ENCODE peak calls at places on chromosomes 3 and 15, in seven cellular contexts. One of them, this sample, is unnamed.
A peak's percentile ranks its signal among the peaks of the same experiment; 100 is the strongest.

GRCh38 chr15:34514251-34514760 is 69.1 kb downstream of the GOLGA8B start:
- DNase-seq in AG04450: no peak
- DNase-seq in ascending aorta: no peak
- DNase-seq in astrocyte: no peak
- DNase-seq in cardiac fibroblast: no peak
- DNase-seq in Panc1: no peak
- DNase-seq in CD14-positive monocyte: no peak
- DNase-seq in this sample: peak; percentile 67

GRCh38 chr15:31145271-31145911 is 43.9 kb upstream of the TRPM1 start:
- DNase-seq in Panc1: no peak
- DNase-seq in cardiac fibroblast: peak; percentile 29
- DNase-seq in CD14-positive monocyte: no peak
- DNase-seq in astrocyte: peak; percentile 15
- DNase-seq in AG04450: no peak
- DNase-seq in ascending aorta: no peak
- DNase-seq in this sample: no peak

GRCh38 chr3:115885621-115886020 is 262.3 kb downstream of the GAP43 start:
- DNase-seq in ascending aorta: no peak
- DNase-seq in astrocyte: peak; percentile 3
- DNase-seq in CD14-positive monocyte: no peak
- DNase-seq in AG04450: no peak
- DNase-seq in Panc1: no peak
- DNase-seq in cardiac fibroblast: peak; percentile 14
- DNase-seq in this sample: peak; percentile 23

GRCh38 chr3:23811117-23811487 is 5.3 kb downstream of the UBE2E1 start:
- DNase-seq in astrocyte: no peak
- DNase-seq in Panc1: no peak
- DNase-seq in CD14-positive monocyte: no peak
- DNase-seq in ascending aorta: no peak
- DNase-seq in cardiac fibroblast: peak; percentile 23
- DNase-seq in AG04450: no peak
- DNase-seq in this sample: no peak

GRCh38 chr3:197465996-197466549 is 89.7 kb downstream of the BDH1 start:
- DNase-seq in Panc1: no peak
- DNase-seq in CD14-positive monocyte: no peak
- DNase-seq in ascending aorta: no peak
- DNase-seq in cardiac fibroblast: peak; percentile 91
- DNase-seq in AG04450: no peak
- DNase-seq in astrocyte: peak; percentile 85
- DNase-seq in this sample: no peak

GRCh38 chr15:90059208-90059985 is 42.9 kb downstream of the IDH2 start:
- DNase-seq in Panc1: no peak
- DNase-seq in cardiac fibroblast: no peak
- DNase-seq in AG04450: no peak
- DNase-seq in ascending aorta: peak; percentile 85
- DNase-seq in astrocyte: no peak
- DNase-seq in CD14-positive monocyte: peak; percentile 98
- DNase-seq in this sample: no peak

GRCh38 chr3:37310666-37311050 is 136.3 kb upstream of the LRRFIP2 start:
- DNase-seq in AG04450: no peak
- DNase-seq in Panc1: no peak
- DNase-seq in ascending aorta: no peak
- DNase-seq in astrocyte: peak; percentile 47
- DNase-seq in CD14-positive monocyte: no peak
- DNase-seq in cardiac fibroblast: peak; percentile 22
- DNase-seq in this sample: no peak

GRCh38 chr3:17801131-17801530 is 58.7 kb upstream of the TBC1D5 start:
- DNase-seq in ascending aorta: no peak
- DNase-seq in astrocyte: no peak
- DNase-seq in CD14-positive monocyte: no peak
- DNase-seq in cardiac fibroblast: no peak
- DNase-seq in AG04450: no peak
- DNase-seq in Panc1: no peak
- DNase-seq in this sample: no peak

GRCh38 chr3:111796566-111796965 is 62.5 kb upstream of the PHLDB2 start:
- DNase-seq in AG04450: no peak
- DNase-seq in CD14-positive monocyte: no peak
- DNase-seq in astrocyte: no peak
- DNase-seq in Panc1: no peak
- DNase-seq in ascending aorta: no peak
- DNase-seq in cardiac fibroblast: no peak
- DNase-seq in this sample: no peak

GRCh38 chr3:59499954-59500353 is 450.1 kb upstream of the CFAP20DC start:
- DNase-seq in cardiac fibroblast: no peak
- DNase-seq in CD14-positive monocyte: no peak
- DNase-seq in AG04450: no peak
- DNase-seq in ascending aorta: no peak
- DNase-seq in astrocyte: no peak
- DNase-seq in Panc1: no peak
- DNase-seq in this sample: no peak
- TF ChIP-seq CTCF in cardiac fibroblast: no peak
- TF ChIP-seq CTCF in CD14-positive monocyte: no peak
- TF ChIP-seq CTCF in AG04450: no peak
- TF ChIP-seq CTCF in ascending aorta: no peak
- TF ChIP-seq CTCF in astrocyte: no peak
- TF ChIP-seq CTCF in Panc1: no peak
- TF ChIP-seq CTCF in this sample: no peak

DNA sequence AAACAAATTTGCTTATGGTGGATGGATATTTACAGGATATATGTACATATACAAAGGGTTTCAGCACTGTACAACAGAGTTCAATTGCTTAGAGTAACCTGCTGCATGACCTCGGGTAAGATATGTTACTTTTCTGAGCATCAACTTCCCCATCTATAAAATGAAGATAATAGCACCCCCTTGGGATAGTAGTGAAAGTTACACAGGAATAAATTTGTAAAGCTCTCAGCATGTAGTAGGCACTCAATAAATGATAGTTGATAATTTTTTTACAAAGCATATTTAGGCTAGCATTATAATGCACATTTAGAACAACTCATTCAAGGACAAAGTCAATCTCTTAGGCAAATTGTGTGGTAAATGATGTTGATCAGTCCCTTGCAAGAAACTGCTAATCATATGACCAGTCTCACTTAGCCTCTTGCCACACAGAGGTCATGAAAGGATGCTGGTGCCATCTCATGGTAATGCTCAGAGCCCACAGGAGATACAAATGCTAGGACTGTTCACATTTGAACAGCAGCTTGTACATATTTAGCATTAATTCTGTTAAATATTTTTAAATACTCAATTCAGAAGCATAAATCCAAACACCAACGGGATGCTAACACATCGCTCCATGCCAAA is 123.9 kb downstream of the MAGI1 start:
- DNase-seq in Panc1: no peak
- DNase-seq in cardiac fibroblast: peak; percentile 41
- DNase-seq in ascending aorta: no peak
- DNase-seq in CD14-positive monocyte: no peak
- DNase-seq in AG04450: no peak
- DNase-seq in astrocyte: no peak
- DNase-seq in this sample: no peak
- TF ChIP-seq CTCF in Panc1: no peak
- TF ChIP-seq CTCF in cardiac fibroblast: no peak
- TF ChIP-seq CTCF in ascending aorta: no peak
- TF ChIP-seq CTCF in CD14-positive monocyte: no peak
- TF ChIP-seq CTCF in AG04450: peak; percentile 2
- TF ChIP-seq CTCF in astrocyte: peak; percentile 15
- TF ChIP-seq CTCF in this sample: no peak

GRCh38 chr3:65181397-65181871 is 493.6 kb upstream of the ADAMTS9 start:
- DNase-seq in Panc1: no peak
- DNase-seq in CD14-positive monocyte: no peak
- DNase-seq in AG04450: no peak
- DNase-seq in cardiac fibroblast: peak; percentile 53
- DNase-seq in astrocyte: no peak
- DNase-seq in ascending aorta: no peak
- DNase-seq in this sample: no peak
- TF ChIP-seq CTCF in Panc1: no peak
- TF ChIP-seq CTCF in CD14-positive monocyte: no peak
- TF ChIP-seq CTCF in AG04450: no peak
- TF ChIP-seq CTCF in cardiac fibroblast: no peak
- TF ChIP-seq CTCF in astrocyte: no peak
- TF ChIP-seq CTCF in ascending aorta: no peak
- TF ChIP-seq CTCF in this sample: no peak

GRCh38 chr3:184808021-184808420 is 3.9 kb upstream of the VPS8 start:
- DNase-seq in Panc1: no peak
- DNase-seq in AG04450: no peak
- DNase-seq in cardiac fibroblast: no peak
- DNase-seq in astrocyte: no peak
- DNase-seq in ascending aorta: no peak
- DNase-seq in CD14-positive monocyte: no peak
- DNase-seq in this sample: peak; percentile 36
- TF ChIP-seq CTCF in Panc1: peak; percentile 49
- TF ChIP-seq CTCF in AG04450: peak; percentile 44
- TF ChIP-seq CTCF in cardiac fibroblast: peak; percentile 14
- TF ChIP-seq CTCF in astrocyte: no peak
- TF ChIP-seq CTCF in ascending aorta: no peak
- TF ChIP-seq CTCF in CD14-positive monocyte: peak; percentile 40
- TF ChIP-seq CTCF in this sample: peak; percentile 30

DNA sequence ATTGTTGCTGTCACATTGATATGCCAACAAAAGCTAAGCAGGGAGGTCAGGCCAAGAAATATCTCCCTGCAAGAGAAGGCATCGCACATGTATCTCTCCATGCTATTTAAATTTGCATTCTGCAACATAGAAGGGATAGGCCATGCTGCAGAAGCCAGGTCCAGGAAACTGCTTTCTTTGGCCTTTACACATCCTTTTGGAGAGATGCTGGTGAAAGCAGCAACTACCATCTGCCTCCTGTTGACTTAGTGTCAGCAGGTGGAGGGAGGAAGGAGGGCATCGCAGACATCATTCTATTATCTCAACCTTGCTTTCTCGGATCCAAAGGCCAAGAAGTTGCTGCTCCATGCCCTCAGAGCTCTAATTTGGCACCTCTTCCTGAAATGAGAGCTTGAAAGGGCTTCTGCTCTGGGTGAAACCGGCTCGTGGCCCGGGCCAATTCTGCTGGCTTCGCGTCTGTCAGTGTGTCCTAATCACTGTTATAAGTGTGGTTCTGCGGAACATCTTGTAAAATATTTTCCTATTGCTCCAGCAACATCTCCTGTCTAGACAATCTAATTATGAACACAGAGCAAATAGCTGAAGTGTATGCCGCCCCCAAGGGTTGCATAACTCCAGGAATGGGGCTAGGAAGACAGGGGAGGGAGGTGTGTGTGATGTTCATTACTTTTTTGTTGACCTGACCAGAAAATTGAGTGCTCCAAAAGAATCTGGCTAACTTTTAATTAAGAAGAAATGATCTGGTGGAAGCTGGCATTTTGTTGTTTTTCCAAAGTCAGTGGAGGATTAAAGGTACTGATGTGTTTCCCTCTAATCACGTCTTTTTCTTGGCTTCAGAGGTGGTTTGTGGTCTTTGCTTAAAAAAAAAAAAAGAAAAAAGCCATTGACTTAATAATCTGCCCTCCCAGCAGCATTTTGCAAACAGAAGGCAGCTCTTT is 89.1 kb downstream of the TPRG1 start:
- DNase-seq in Panc1: no peak
- DNase-seq in ascending aorta: peak; percentile 59
- DNase-seq in astrocyte: peak; percentile 24
- DNase-seq in cardiac fibroblast: no peak
- DNase-seq in CD14-positive monocyte: no peak
- DNase-seq in AG04450: no peak
- DNase-seq in this sample: no peak
- TF ChIP-seq CTCF in Panc1: no peak
- TF ChIP-seq CTCF in ascending aorta: no peak
- TF ChIP-seq CTCF in astrocyte: no peak
- TF ChIP-seq CTCF in cardiac fibroblast: no peak
- TF ChIP-seq CTCF in CD14-positive monocyte: no peak
- TF ChIP-seq CTCF in AG04450: no peak
- TF ChIP-seq CTCF in this sample: no peak

GRCh38 chr3:127337911-127338531 is 50.2 kb upstream of the PRR20G start:
- DNase-seq in Panc1: no peak
- DNase-seq in cardiac fibroblast: no peak
- DNase-seq in CD14-positive monocyte: no peak
- DNase-seq in astrocyte: no peak
- DNase-seq in AG04450: no peak
- DNase-seq in ascending aorta: no peak
- DNase-seq in this sample: no peak

GRCh38 chr3:127339943-127340861 is 52.4 kb upstream of the PRR20G start:
- DNase-seq in ascending aorta: no peak
- DNase-seq in astrocyte: no peak
- DNase-seq in Panc1: no peak
- DNase-seq in AG04450: no peak
- DNase-seq in cardiac fibroblast: no peak
- DNase-seq in CD14-positive monocyte: no peak
- DNase-seq in this sample: no peak

GRCh38 chr3:127337001-127337400 is 49.2 kb upstream of the PRR20G start:
- DNase-seq in AG04450: no peak
- DNase-seq in Panc1: no peak
- DNase-seq in ascending aorta: no peak
- DNase-seq in astrocyte: no peak
- DNase-seq in cardiac fibroblast: no peak
- DNase-seq in CD14-positive monocyte: no peak
- DNase-seq in this sample: no peak

GRCh38 chr3:127339016-127339415 is 51.2 kb upstream of the PRR20G start:
- DNase-seq in astrocyte: no peak
- DNase-seq in AG04450: no peak
- DNase-seq in Panc1: no peak
- DNase-seq in CD14-positive monocyte: no peak
- DNase-seq in cardiac fibroblast: no peak
- DNase-seq in ascending aorta: no peak
- DNase-seq in this sample: no peak

DNA sequence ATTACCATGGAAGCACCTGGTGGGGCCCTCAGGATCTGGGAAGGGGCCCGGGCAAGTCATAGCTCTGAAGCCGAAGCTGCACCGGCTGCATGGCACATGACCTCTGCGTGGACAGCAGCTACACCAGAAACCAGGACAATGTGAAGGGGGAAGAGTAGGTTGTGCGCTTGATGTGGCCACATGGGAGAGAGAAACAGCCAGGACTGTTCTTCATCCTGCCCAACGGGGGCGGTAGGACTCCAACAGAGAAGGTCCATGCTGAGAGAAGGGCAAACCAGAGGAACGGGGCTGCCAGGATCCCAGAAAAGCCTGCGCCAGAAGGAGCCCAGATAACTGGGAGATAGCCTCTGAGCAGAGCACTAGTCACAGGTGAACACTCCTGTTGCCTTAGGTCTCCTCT is 54.9 kb upstream of the PRR20G start:
- DNase-seq in cardiac fibroblast: no peak
- DNase-seq in AG04450: no peak
- DNase-seq in ascending aorta: no peak
- DNase-seq in Panc1: no peak
- DNase-seq in astrocyte: no peak
- DNase-seq in CD14-positive monocyte: no peak
- DNase-seq in this sample: no peak
- TF ChIP-seq CTCF in cardiac fibroblast: no peak
- TF ChIP-seq CTCF in AG04450: peak; percentile 5
- TF ChIP-seq CTCF in ascending aorta: no peak
- TF ChIP-seq CTCF in Panc1: peak; percentile 18
- TF ChIP-seq CTCF in astrocyte: no peak
- TF ChIP-seq CTCF in CD14-positive monocyte: no peak
- TF ChIP-seq CTCF in this sample: no peak